ENCODE peak calls at places on chromosomes 6 and 20, in seven cellular contexts. One of them, this sample, is unnamed.

GRCh38 chr6:144725731-144726522 is 440.8 kb downstream of the UTRN start:
- DNase-seq in SK-N-SH: peak
- DNase-seq in H1: no peak
- DNase-seq in HCT116: no peak
- DNase-seq in HepG2: no peak
- DNase-seq in K562: no peak
- DNase-seq in GM12878: no peak
- DNase-seq in this sample: no peak

GRCh38 chr6:7138921-7139358 is 31.2 kb downstream of the RREB1 start:
- DNase-seq in HepG2: peak
- DNase-seq in GM12878: no peak
- DNase-seq in HCT116: peak
- DNase-seq in SK-N-SH: no peak
- DNase-seq in H1: no peak
- DNase-seq in K562: no peak
- DNase-seq in this sample: peak

GRCh38 chr6:25630508-25631229 is 21.3 kb upstream of the SCGN start:
- DNase-seq in K562: no peak
- DNase-seq in HepG2: no peak
- DNase-seq in HCT116: no peak
- DNase-seq in SK-N-SH: no peak
- DNase-seq in GM12878: no peak
- DNase-seq in H1: no peak
- DNase-seq in this sample: no peak

GRCh38 chr20:59232618-59233017 is 67.8 kb upstream of the EDN3 start:
- DNase-seq in HepG2: no peak
- DNase-seq in K562: no peak
- DNase-seq in GM12878: no peak
- DNase-seq in H1: no peak
- DNase-seq in SK-N-SH: no peak
- DNase-seq in HCT116: no peak
- DNase-seq in this sample: no peak

GRCh38 chr20:62133864-62134263 is 9.3 kb downstream of the PSMA7 start:
- DNase-seq in SK-N-SH: peak
- DNase-seq in K562: no peak
- DNase-seq in GM12878: no peak
- DNase-seq in HCT116: no peak
- DNase-seq in H1: no peak
- DNase-seq in HepG2: no peak
- DNase-seq in this sample: no peak

GRCh38 chr6:16933532-16933931 is 168.3 kb upstream of the STMND1 start:
- DNase-seq in SK-N-SH: no peak
- DNase-seq in HCT116: no peak
- DNase-seq in HepG2: no peak
- DNase-seq in H1: no peak
- DNase-seq in K562: no peak
- DNase-seq in GM12878: no peak
- DNase-seq in this sample: no peak

GRCh38 chr6:62103186-62103859 is 182.7 kb downstream of the KHDRBS2 start:
- DNase-seq in H1: no peak
- DNase-seq in HCT116: no peak
- DNase-seq in K562: no peak
- DNase-seq in GM12878: no peak
- DNase-seq in HepG2: no peak
- DNase-seq in SK-N-SH: no peak
- DNase-seq in this sample: no peak

GRCh38 chr6:106085687-106085983 is 501 bp upstream of the PRDM1 start:
- DNase-seq in K562: no peak
- DNase-seq in HCT116: no peak
- DNase-seq in HepG2: no peak
- DNase-seq in GM12878: no peak
- DNase-seq in SK-N-SH: no peak
- DNase-seq in H1: no peak
- DNase-seq in this sample: no peak

GRCh38 chr6:55886185-55886836 is 10.9 kb upstream of the BMP5 start:
- DNase-seq in SK-N-SH: no peak
- DNase-seq in K562: no peak
- DNase-seq in HCT116: peak
- DNase-seq in H1: no peak
- DNase-seq in HepG2: peak
- DNase-seq in GM12878: no peak
- DNase-seq in this sample: peak

GRCh38 chr6:74409447-74409846 is 713.4 kb downstream of the CD109 start:
- DNase-seq in H1: no peak
- DNase-seq in HepG2: peak
- DNase-seq in HCT116: peak
- DNase-seq in SK-N-SH: no peak
- DNase-seq in GM12878: no peak
- DNase-seq in K562: no peak
- DNase-seq in this sample: no peak

GRCh38 chr20:43721429-43722152 is 5.2 kb downstream of the GTSF1L start:
- DNase-seq in HCT116: no peak
- DNase-seq in K562: no peak
- DNase-seq in HepG2: no peak
- DNase-seq in GM12878: no peak
- DNase-seq in SK-N-SH: no peak
- DNase-seq in H1: no peak
- DNase-seq in this sample: no peak

GRCh38 chr6:116458264-116458663 is 2.9 kb upstream of the CALHM6 start:
- DNase-seq in HCT116: no peak
- DNase-seq in HepG2: no peak
- DNase-seq in SK-N-SH: no peak
- DNase-seq in GM12878: no peak
- DNase-seq in K562: no peak
- DNase-seq in H1: no peak
- DNase-seq in this sample: no peak

GRCh38 chr6:143594647-143595046 is 83.1 kb upstream of the PHACTR2 start:
- DNase-seq in SK-N-SH: no peak
- DNase-seq in GM12878: no peak
- DNase-seq in H1: no peak
- DNase-seq in HepG2: no peak
- DNase-seq in HCT116: no peak
- DNase-seq in K562: no peak
- DNase-seq in this sample: no peak

GRCh38 chr6:132011582-132011981 is 60.4 kb upstream of the CCN2 start:
- DNase-seq in HCT116: no peak
- DNase-seq in K562: no peak
- DNase-seq in GM12878: no peak
- DNase-seq in SK-N-SH: no peak
- DNase-seq in H1: no peak
- DNase-seq in HepG2: no peak
- DNase-seq in this sample: no peak
- TF ChIP-seq JUND in HCT116: no peak
- TF ChIP-seq JUND in K562: no peak
- TF ChIP-seq JUND in GM12878: no peak
- TF ChIP-seq JUND in SK-N-SH: no peak
- TF ChIP-seq JUND in H1: no peak
- TF ChIP-seq JUND in HepG2: no peak
- TF ChIP-seq JUND in this sample: no peak

GRCh38 chr6:141552463-141552862 is 580.3 kb upstream of the GJE1 start:
- DNase-seq in HepG2: peak
- DNase-seq in HCT116: peak
- DNase-seq in H1: no peak
- DNase-seq in K562: no peak
- DNase-seq in SK-N-SH: no peak
- DNase-seq in GM12878: peak
- DNase-seq in this sample: no peak
- TF ChIP-seq JUND in HepG2: no peak
- TF ChIP-seq JUND in HCT116: peak
- TF ChIP-seq JUND in H1: no peak
- TF ChIP-seq JUND in K562: no peak
- TF ChIP-seq JUND in SK-N-SH: peak
- TF ChIP-seq JUND in GM12878: peak
- TF ChIP-seq JUND in this sample: no peak

GRCh38 chr6:149925974-149926777 is 3.3 kb upstream of the RAET1G start:
- DNase-seq in HCT116: peak
- DNase-seq in SK-N-SH: peak
- DNase-seq in GM12878: no peak
- DNase-seq in K562: peak
- DNase-seq in H1: no peak
- DNase-seq in HepG2: peak
- DNase-seq in this sample: no peak
- TF ChIP-seq JUND in HCT116: no peak
- TF ChIP-seq JUND in SK-N-SH: no peak
- TF ChIP-seq JUND in GM12878: no peak
- TF ChIP-seq JUND in K562: peak
- TF ChIP-seq JUND in H1: peak
- TF ChIP-seq JUND in HepG2: peak
- TF ChIP-seq JUND in this sample: no peak

GRCh38 chr6:111626446-111626845 is 20.8 kb upstream of the TRAF3IP2 start:
- DNase-seq in HCT116: no peak
- DNase-seq in H1: no peak
- DNase-seq in SK-N-SH: no peak
- DNase-seq in K562: no peak
- DNase-seq in HepG2: no peak
- DNase-seq in GM12878: no peak
- DNase-seq in this sample: no peak

GRCh38 chr6:111625099-111625416 is 19.4 kb upstream of the TRAF3IP2 start:
- DNase-seq in H1: no peak
- DNase-seq in HCT116: no peak
- DNase-seq in K562: no peak
- DNase-seq in SK-N-SH: no peak
- DNase-seq in HepG2: no peak
- DNase-seq in GM12878: no peak
- DNase-seq in this sample: no peak

GRCh38 chr6:111624391-111625098 is 18.9 kb upstream of the TRAF3IP2 start:
- DNase-seq in HepG2: no peak
- DNase-seq in K562: no peak
- DNase-seq in HCT116: no peak
- DNase-seq in H1: no peak
- DNase-seq in GM12878: no peak
- DNase-seq in SK-N-SH: no peak
- DNase-seq in this sample: no peak

GRCh38 chr6:111623046-111623718 is 17.5 kb upstream of the TRAF3IP2 start:
- DNase-seq in H1: no peak
- DNase-seq in HepG2: no peak
- DNase-seq in K562: no peak
- DNase-seq in SK-N-SH: no peak
- DNase-seq in HCT116: no peak
- DNase-seq in GM12878: no peak
- DNase-seq in this sample: no peak

GRCh38 chr6:111625511-111626331 is 20.0 kb upstream of the TRAF3IP2 start:
- DNase-seq in SK-N-SH: peak
- DNase-seq in GM12878: no peak
- DNase-seq in H1: no peak
- DNase-seq in HepG2: no peak
- DNase-seq in HCT116: no peak
- DNase-seq in K562: no peak
- DNase-seq in this sample: no peak
- TF ChIP-seq JUND in SK-N-SH: peak
- TF ChIP-seq JUND in GM12878: no peak
- TF ChIP-seq JUND in H1: no peak
- TF ChIP-seq JUND in HepG2: no peak
- TF ChIP-seq JUND in HCT116: no peak
- TF ChIP-seq JUND in K562: no peak
- TF ChIP-seq JUND in this sample: no peak

GRCh38 chr6:128567029-128567428 is 46.6 kb upstream of the PTPRK start:
- DNase-seq in H1: no peak
- DNase-seq in SK-N-SH: no peak
- DNase-seq in HepG2: no peak
- DNase-seq in K562: no peak
- DNase-seq in GM12878: no peak
- DNase-seq in HCT116: no peak
- DNase-seq in this sample: no peak
- TF ChIP-seq JUND in H1: no peak
- TF ChIP-seq JUND in SK-N-SH: no peak
- TF ChIP-seq JUND in HepG2: no peak
- TF ChIP-seq JUND in K562: no peak
- TF ChIP-seq JUND in GM12878: no peak
- TF ChIP-seq JUND in HCT116: no peak
- TF ChIP-seq JUND in this sample: no peak

DNA sequence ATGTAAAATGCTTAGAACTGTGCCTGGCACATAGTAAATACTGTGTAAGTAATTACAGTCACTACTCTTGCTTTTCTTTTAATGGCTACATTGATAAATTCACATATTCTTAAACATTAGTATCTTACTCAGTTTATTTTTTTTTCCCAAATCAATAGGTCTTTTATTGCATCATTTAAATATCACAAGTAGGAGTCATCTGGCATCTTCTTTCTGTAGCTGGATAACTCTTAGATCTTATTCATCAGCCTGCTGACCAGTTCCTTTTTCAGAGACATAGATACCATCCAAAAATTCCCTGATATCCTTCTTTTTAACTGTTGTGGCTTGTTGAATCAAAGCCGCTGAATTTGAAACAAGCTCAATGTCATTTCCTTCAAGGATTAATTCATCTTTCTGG is 20.0 kb upstream of the PHF3 start:
- DNase-seq in H1: no peak
- DNase-seq in GM12878: no peak
- DNase-seq in HCT116: no peak
- DNase-seq in SK-N-SH: no peak
- DNase-seq in K562: no peak
- DNase-seq in HepG2: no peak
- DNase-seq in this sample: no peak
- TF ChIP-seq JUND in H1: no peak
- TF ChIP-seq JUND in GM12878: no peak
- TF ChIP-seq JUND in HCT116: no peak
- TF ChIP-seq JUND in SK-N-SH: no peak
- TF ChIP-seq JUND in K562: no peak
- TF ChIP-seq JUND in HepG2: no peak
- TF ChIP-seq JUND in this sample: no peak

GRCh38 chr6:79964607-79965081 is 17.3 kb upstream of the ELOVL4 start:
- DNase-seq in GM12878: no peak
- DNase-seq in SK-N-SH: no peak
- DNase-seq in HepG2: no peak
- DNase-seq in K562: no peak
- DNase-seq in HCT116: no peak
- DNase-seq in H1: no peak
- DNase-seq in this sample: no peak
- TF ChIP-seq JUND in GM12878: no peak
- TF ChIP-seq JUND in SK-N-SH: no peak
- TF ChIP-seq JUND in HepG2: no peak
- TF ChIP-seq JUND in K562: no peak
- TF ChIP-seq JUND in HCT116: no peak
- TF ChIP-seq JUND in H1: no peak
- TF ChIP-seq JUND in this sample: no peak

GRCh38 chr6:12203001-12203400 is 87.2 kb upstream of the EDN1 start:
- DNase-seq in GM12878: no peak
- DNase-seq in HepG2: peak
- DNase-seq in SK-N-SH: no peak
- DNase-seq in H1: peak
- DNase-seq in K562: no peak
- DNase-seq in HCT116: no peak
- DNase-seq in this sample: no peak

DNA sequence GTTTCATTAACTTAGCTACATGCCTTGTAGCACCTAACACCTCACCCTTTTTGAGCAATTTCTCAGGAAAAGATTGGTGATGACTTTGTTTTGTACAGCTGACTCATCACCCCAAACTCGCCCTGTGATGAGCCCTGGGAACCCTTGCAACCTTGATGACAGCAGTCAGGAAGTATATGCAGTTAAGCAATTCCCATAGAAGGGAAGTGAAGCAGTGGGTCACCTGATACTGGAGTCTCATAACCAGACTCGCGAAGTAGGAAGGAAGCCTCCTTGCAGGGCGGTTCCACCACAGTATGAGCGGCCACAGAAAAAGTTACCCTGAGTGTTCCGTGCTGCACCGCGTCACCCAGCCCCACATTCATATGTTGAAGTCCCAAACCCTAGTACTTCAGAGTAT is 82.0 kb upstream of the EDN1 start:
- DNase-seq in H1: no peak
- DNase-seq in HepG2: no peak
- DNase-seq in HCT116: no peak
- DNase-seq in GM12878: no peak
- DNase-seq in SK-N-SH: no peak
- DNase-seq in K562: no peak
- DNase-seq in this sample: no peak
- TF ChIP-seq JUND in H1: no peak
- TF ChIP-seq JUND in HepG2: no peak
- TF ChIP-seq JUND in HCT116: no peak
- TF ChIP-seq JUND in GM12878: no peak
- TF ChIP-seq JUND in SK-N-SH: no peak
- TF ChIP-seq JUND in K562: no peak
- TF ChIP-seq JUND in this sample: no peak